ENCODE peak calls at places on chromosomes 2 and 18, in four cellular contexts. W is H9, P is H1, T is mesendoderm. E is an unnamed sample.

GRCh38 chr2:161836664-161837063 is 212.4 kb downstream of the SLC4A10 start:
- DNase-seq in P (no peak), T (no peak), W (no peak), E (no peak)

GRCh38 chr18:30652377-30652776 is 390.2 kb downstream of the DSC3 start:
- DNase-seq in P (no peak), W (no peak), T (peak), E (no peak)

GRCh38 chr2:145910416-145910815 is 1390.5 kb upstream of the ZEB2 start:
- DNase-seq in T (no peak), W (no peak), P (no peak), E (no peak)

GRCh38 chr2:223865907-223866508 is 28.6 kb upstream of the AP1S3 start:
- DNase-seq in P (no peak), T (no peak), W (no peak), E (no peak)

GRCh38 chr2:65300772-65301711 is 73.4 kb downstream of the ACTR2 start:
- DNase-seq in P (peak), T (peak), W (no peak), E (peak)

GRCh38 chr2:73260338-73260984 is 23.8 kb downstream of the FBXO41 start:
- DNase-seq in P (no peak), T (peak), W (peak), E (peak)

GRCh38 chr2:79887747-79888374 is 375.0 kb downstream of the CTNNA2 start:
- DNase-seq in T (peak), P (no peak), W (peak), E (peak)

GRCh38 chr2:110770696-110771425 is 38.5 kb downstream of the ACOXL start:
- DNase-seq in T (peak), W (no peak), P (no peak), E (peak)

GRCh38 chr2:51723716-51724115 is 691.8 kb upstream of the NRXN1 start:
- DNase-seq in T (no peak), P (no peak), W (no peak), E (peak)

GRCh38 chr2:219417374-219417773 is 803 bp upstream of the DES start:
- DNase-seq in P (no peak), W (no peak), T (no peak), E (no peak)

GRCh38 chr2:158666969-158667368 is 128.1 kb upstream of the DAPL1 start:
- DNase-seq in P (no peak), W (no peak), T (no peak), E (no peak)

GRCh38 chr2:10591207-10591606 is 98.6 kb downstream of the NOL10 start:
- DNase-seq in P (no peak), T (peak), W (no peak), E (peak)

GRCh38 chr18:35097763-35098162 is 56.5 kb downstream of the MAPRE2 start:
- DNase-seq in T (no peak), P (no peak), W (no peak), E (no peak)

GRCh38 chr2:231425291-231425810 is 29.8 kb downstream of the B3GNT7 start:
- DNase-seq in T (peak), P (no peak), W (no peak), E (no peak)

GRCh38 chr2:211982162-211982561 is 556.4 kb downstream of the ERBB4 start:
- DNase-seq in P (no peak), T (no peak), W (no peak), E (peak)

GRCh38 chr2:180520816-180521595 is 459.4 kb upstream of the UBE2E3 start:
- DNase-seq in W (no peak), T (no peak), P (no peak), E (peak)

GRCh38 chr2:21656330-21657075 is 532.7 kb downstream of the TDRD15 start:
- DNase-seq in P (no peak), W (no peak), T (no peak), E (peak)

GRCh38 chr18:5464241-5464640 is 79.6 kb downstream of the EPB41L3 start:
- DNase-seq in T (no peak), P (no peak), W (no peak), E (no peak)

GRCh38 chr2:222311321-222311977 is 12.7 kb upstream of the PAX3 start:
- DNase-seq in W (peak), T (peak), P (no peak), E (no peak)

GRCh38 chr2:11778923-11779757 is 32.7 kb downstream of the LPIN1 start:
- DNase-seq in T (peak), W (peak), P (peak), E (peak)

GRCh38 chr2:136765256-136765735 is at the start of gene THSD7B:
- DNase-seq in W (peak), T (no peak), P (no peak), E (no peak)

GRCh38 chr2:2041256-2041824 is 289.7 kb downstream of the MYT1L start:
- DNase-seq in T (no peak), P (no peak), W (no peak), E (no peak)

GRCh38 chr18:47888156-47888555 is 42.3 kb downstream of the SMAD2 start:
- DNase-seq in W (no peak), T (peak), P (no peak), E (no peak)

GRCh38 chr2:197234792-197235191 is 75.8 kb downstream of the ANKRD44 start:
- DNase-seq in P (no peak), W (no peak), T (no peak), E (no peak)

GRCh38 chr2:83364264-83364663 is 1094.8 kb downstream of the SUCLG1 start:
- DNase-seq in P (no peak), W (no peak), T (no peak), E (no peak)

GRCh38 chr2:138830547-138830946 is 50.4 kb upstream of the NXPH2 start:
- DNase-seq in T (no peak), W (no peak), P (no peak), E (no peak)

GRCh38 chr2:177651833-177652232 is 259.3 kb downstream of the AGPS start:
- DNase-seq in P (no peak), T (peak), W (peak), E (no peak)

GRCh38 chr2:115999039-115999438 is 1556.6 kb downstream of the DPP10 start:
- DNase-seq in T (no peak), P (no peak), W (no peak), E (no peak)

GRCh38 chr2:14189929-14190328 is 442.6 kb upstream of the LRATD1 start:
- DNase-seq in P (no peak), T (no peak), W (no peak), E (peak)

DNA sequence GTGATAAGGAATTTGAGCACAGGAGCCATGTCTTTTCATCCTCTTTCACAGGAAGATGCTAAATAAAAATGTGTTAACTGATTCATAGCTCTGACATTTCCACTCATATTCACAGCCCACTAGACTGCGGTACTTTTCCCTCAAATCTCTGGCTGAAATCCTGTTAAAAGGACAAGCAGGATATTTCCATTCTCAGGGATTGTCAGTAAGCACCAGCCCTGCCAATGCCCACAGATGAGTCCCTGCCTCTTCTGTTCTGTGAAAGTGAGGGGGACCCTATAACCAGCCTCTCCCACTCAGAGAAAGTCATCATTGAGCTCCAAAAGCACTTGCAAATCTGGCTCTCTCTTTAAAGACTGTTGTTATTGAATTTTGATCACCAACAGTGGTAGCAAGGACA is 440.5 kb downstream of the SETBP1 start:
- DNase-seq in T (no peak), W (no peak), P (no peak), E (no peak)
- H3K56ac ChIP-seq in T (no peak), W (no peak), P (no peak), E (no peak)

DNA sequence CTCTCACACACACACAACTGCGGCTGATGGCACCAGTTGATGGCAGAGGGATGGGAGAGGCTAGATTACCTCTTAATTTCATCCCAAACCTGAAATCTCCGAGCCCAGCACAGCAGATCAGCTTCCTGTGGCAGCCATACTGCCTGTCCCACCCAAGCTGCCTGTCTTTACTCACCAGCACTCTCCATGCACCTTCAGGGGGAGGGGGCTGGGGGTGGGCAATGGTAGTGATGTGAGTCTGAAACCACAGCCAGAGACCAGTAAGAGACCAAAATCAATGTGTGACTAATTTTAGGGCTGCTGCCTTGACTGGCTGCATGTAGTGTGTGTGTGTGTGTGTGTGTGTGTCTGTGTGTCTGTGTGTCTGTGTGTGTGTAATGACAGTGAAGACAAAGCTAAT is 11.6 kb upstream of the TEX261 start:
- DNase-seq in W (no peak), P (no peak), T (no peak), E (no peak)
- H4K5ac ChIP-seq in W (no peak), P (no peak), T (no peak), E (no peak)

GRCh38 chr2:203610558-203610957 is 75.5 kb upstream of the RAPH1 start:
- DNase-seq in T (no peak), W (no peak), P (no peak), E (no peak)
- H3K56ac ChIP-seq in T (no peak), W (no peak), P (no peak), E (no peak)

DNA sequence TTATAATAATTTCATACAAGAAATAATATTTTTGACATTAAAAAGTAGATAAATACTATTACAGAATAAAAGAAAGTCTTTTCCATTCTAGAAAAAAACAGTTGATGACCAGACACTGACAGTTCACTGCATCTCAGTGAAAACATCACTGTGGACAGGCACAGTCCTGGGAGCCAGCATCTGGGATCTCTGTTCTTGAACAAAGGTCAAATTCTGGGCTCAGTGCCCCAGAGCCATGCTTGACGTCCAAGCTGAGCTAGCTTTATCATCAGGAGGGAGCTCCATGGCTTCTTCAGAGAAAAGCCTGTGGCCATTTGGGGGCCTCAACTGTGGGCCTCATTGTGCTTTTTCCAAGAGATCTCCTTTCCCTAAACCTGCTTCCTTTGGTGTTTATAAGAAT is 86.1 kb upstream of the SRD5A2 start:
- DNase-seq in W (no peak), P (no peak), T (no peak), E (no peak)
- H4K5ac ChIP-seq in W (no peak), P (no peak), T (no peak), E (no peak)

GRCh38 chr2:143691136-143691535 is 561.9 kb downstream of the ARHGAP15 start:
- DNase-seq in T (no peak), P (no peak), W (no peak), E (no peak)

GRCh38 chr2:143688815-143689214 is 559.6 kb downstream of the ARHGAP15 start:
- DNase-seq in T (no peak), P (no peak), W (no peak), E (no peak)

GRCh38 chr2:143690204-143690603 is 561.0 kb downstream of the ARHGAP15 start:
- DNase-seq in P (no peak), W (no peak), T (no peak), E (no peak)

GRCh38 chr2:143694335-143694734 is 565.1 kb downstream of the ARHGAP15 start:
- DNase-seq in P (no peak), T (peak), W (no peak), E (no peak)

GRCh38 chr2:143692162-143692561 is 562.9 kb downstream of the ARHGAP15 start:
- DNase-seq in W (no peak), P (no peak), T (peak), E (no peak)
- H3K56ac ChIP-seq in W (no peak), P (no peak), T (no peak), E (no peak)